ENCODE peak calls at places on chromosomes 13 and 19, in nine cellular contexts. M is fibroblast of pulmonary artery, O is heart left ventricle, U is mucosa of descending colon, F is AG10803, C is astrocyte, Z is IMR-90, B is BJ, W is neural progenitor cell. N is an unnamed sample.
A peak's percentile ranks its signal among the peaks of the same experiment; 100 is the strongest.

GRCh38 chr13:51262501-51263211 is 40.5 kb downstream of the FAM124A start:
- DNase-seq in Z (no peak), F (no peak), O (no peak), U (no peak), W (peak; percentile 55), M (no peak), B (no peak), C (no peak), N (no peak)

GRCh38 chr19:51163257-51163656 is 21.2 kb downstream of the SIGLEC7 start:
- DNase-seq in C (no peak), B (no peak), U (no peak), O (no peak), F (no peak), M (no peak), Z (no peak), W (no peak), N (no peak)

GRCh38 chr13:110953833-110954532 is 39.1 kb upstream of the ANKRD10 start:
- DNase-seq in C (no peak), Z (no peak), O (no peak), M (no peak), F (no peak), W (no peak), U (no peak), B (no peak), N (no peak)

GRCh38 chr13:27128825-27129627 is 42.6 kb downstream of the USP12 start:
- DNase-seq in U (no peak), F (no peak), B (peak; percentile 56), M (no peak), W (no peak), C (no peak), Z (no peak), O (no peak), N (no peak)

GRCh38 chr19:13881231-13881691 is 4.3 kb downstream of the NANOS3 start:
- DNase-seq in B (no peak), C (peak; percentile 59), W (peak; percentile 69), Z (peak; percentile 27), U (peak; percentile 48), O (no peak), F (no peak), M (no peak), N (no peak)

GRCh38 chr19:46386151-46386550 is 27.2 kb downstream of the CCDC8 start:
- DNase-seq in W (no peak), B (no peak), F (no peak), C (no peak), O (no peak), M (no peak), U (peak; percentile 16), Z (no peak), N (no peak)

GRCh38 chr13:31035162-31035951 is 102.9 kb downstream of the TEX26 start:
- DNase-seq in C (peak; percentile 56), W (no peak), Z (peak; percentile 29), U (no peak), O (no peak), F (peak; percentile 50), B (no peak), M (peak; percentile 42), N (no peak)

GRCh38 chr13:112997188-112998135 is 28.4 kb downstream of the MCF2L start:
- DNase-seq in Z (no peak), M (no peak), F (no peak), B (no peak), U (peak; percentile 81), O (no peak), W (no peak), C (no peak), N (no peak)

GRCh38 chr13:113970810-113971470 is 2.9 kb downstream of the C13orf46 start:
- DNase-seq in M (peak; percentile 53), O (peak; percentile 44), U (peak; percentile 75), C (peak; percentile 64), Z (peak; percentile 23), B (no peak), W (no peak), F (peak; percentile 43), N (no peak)

GRCh38 chr19:45906221-45906620 is 3.8 kb upstream of the MYPOP start:
- DNase-seq in M (peak; percentile 62), W (no peak), U (no peak), O (no peak), Z (peak; percentile 48), B (no peak), F (no peak), C (no peak), N (no peak)

GRCh38 chr19:2289714-2290435 is 7.9 kb upstream of the PEAK3 start:
- DNase-seq in U (peak; percentile 57), Z (no peak), W (peak; percentile 53), F (no peak), B (no peak), O (no peak), M (no peak), C (no peak), N (no peak)

GRCh38 chr13:24863748-24864540 is 100.0 kb downstream of the RNF17 start:
- DNase-seq in M (no peak), U (no peak), B (no peak), F (no peak), Z (no peak), W (no peak), C (peak; percentile 2), O (no peak), N (no peak)

GRCh38 chr13:113402471-113403254 is 38.7 kb upstream of the GRTP1 start:
- DNase-seq in C (no peak), F (no peak), O (peak; percentile 20), U (no peak), Z (no peak), M (no peak), B (no peak), W (no peak), N (no peak)

GRCh38 chr19:21586341-21587116 is 81.1 kb downstream of the ZNF429 start:
- DNase-seq in F (no peak), W (peak; percentile 41), C (no peak), B (no peak), M (no peak), U (peak; percentile 71), Z (no peak), O (peak; percentile 37), N (no peak)

GRCh38 chr13:97238883-97239282 is 16.8 kb downstream of the MBNL2 start:
- DNase-seq in U (no peak), B (no peak), Z (no peak), F (no peak), O (no peak), M (no peak), W (no peak), C (no peak), N (no peak)

GRCh38 chr19:55400281-55401087 is 7.1 kb downstream of the UBE2S start:
- DNase-seq in O (no peak), M (no peak), F (no peak), U (no peak), W (no peak), B (no peak), Z (no peak), C (no peak), N (no peak)

GRCh38 chr19:1154731-1155351 is 19.2 kb downstream of the SBNO2 start:
- DNase-seq in Z (peak; percentile 86), M (peak; percentile 95), C (peak; percentile 80), F (peak; percentile 92), B (peak; percentile 48), U (peak; percentile 84), W (no peak), O (peak; percentile 79), N (no peak)

GRCh38 chr19:37999309-38000213 is 92.6 kb downstream of the SIPA1L3 start:
- DNase-seq in U (no peak), C (peak; percentile 99), Z (peak; percentile 98), W (no peak), O (peak; percentile 70), B (peak; percentile 96), F (peak; percentile 97), M (peak; percentile 97), N (peak; percentile 92)

GRCh38 chr19:15875075-15875474 is 22.8 kb downstream of the CYP4F2 start:
- DNase-seq in Z (no peak), O (no peak), F (no peak), B (no peak), W (no peak), M (no peak), U (no peak), C (no peak), N (no peak)

GRCh38 chr13:98397221-98397620 is 179.7 kb downstream of the STK24 start:
- DNase-seq in F (no peak), M (peak; percentile 30), W (no peak), O (no peak), B (no peak), U (no peak), Z (peak; percentile 40), C (peak; percentile 19), N (no peak)
- TF ChIP-seq CTCF in F (peak; percentile 54), M (peak; percentile 30), W (peak; percentile 14), O (no peak), B (peak; percentile 43), U (no peak), Z (peak; percentile 43), C (peak; percentile 12), N (no peak)

GRCh38 chr13:91167706-91168459 is 179.6 kb upstream of the MIR17HG start:
- DNase-seq in O (no peak), U (no peak), W (no peak), F (no peak), Z (no peak), M (no peak), B (no peak), C (no peak), N (no peak)

GRCh38 chr13:91165758-91166157 is 181.7 kb upstream of the MIR17HG start:
- DNase-seq in U (no peak), B (no peak), Z (no peak), F (no peak), C (no peak), M (no peak), O (no peak), W (no peak), N (no peak)

GRCh38 chr13:91169641-91170040 is 177.8 kb upstream of the MIR17HG start:
- DNase-seq in C (no peak), Z (no peak), B (no peak), M (no peak), F (no peak), U (no peak), O (no peak), W (peak; percentile 40), N (no peak)

GRCh38 chr13:91162180-91162579 is 185.3 kb upstream of the MIR17HG start:
- DNase-seq in Z (no peak), F (no peak), C (no peak), W (peak; percentile 21), B (no peak), O (no peak), M (no peak), U (no peak), N (no peak)

GRCh38 chr13:91166714-91167511 is 180.6 kb upstream of the MIR17HG start:
- DNase-seq in C (no peak), O (no peak), B (no peak), U (no peak), M (no peak), Z (no peak), F (no peak), W (no peak), N (no peak)
- H3K4me3 ChIP-seq in C (no peak overlapping the region), O (no peak overlapping the region), B (no peak overlapping the region), U (no peak overlapping the region), M (no peak overlapping the region), Z (no peak overlapping the region), F (no peak overlapping the region), W (no peak overlapping the region), N (no peak overlapping the region)

GRCh38 chr19:53092723-53093122 is 10.5 kb downstream of the ZNF160 start:
- DNase-seq in U (no peak), C (no peak), Z (no peak), B (no peak), O (no peak), M (no peak), W (no peak), F (no peak), N (no peak)
- TF ChIP-seq CTCF in U (no peak), C (no peak), Z (no peak), B (no peak), O (no peak), M (no peak), W (no peak), F (no peak), N (no peak)

GRCh38 chr19:44646049-44646416 is 2.3 kb downstream of the PVR start:
- DNase-seq in U (no peak), M (no peak), O (no peak), W (no peak), F (no peak), Z (no peak), C (no peak), B (no peak), N (no peak)
- H3K4me3 ChIP-seq in U (no peak overlapping the region), M (no peak overlapping the region), O (peak overlapping the region; percentile 29), W (no peak overlapping the region), F (no peak overlapping the region), Z (no peak overlapping the region), C (no peak overlapping the region), B (no peak overlapping the region), N (peak overlapping the region; percentile 8)